ENCODE peak calls at places on chromosome 4, in six cellular contexts. F is osteoblast, O is choroid plexus epithelial cell, I is endodermal cell, M is foreskin fibroblast, T is prostate gland. H is an unnamed sample.

GRCh38 chr4:123858465-123858864 is 461.9 kb downstream of the SPRY1 start:
- DNase-seq in M (no peak), O (no peak), T (no peak), F (no peak), I (no peak), H (no peak)

GRCh38 chr4:92198711-92199110 is 105.1 kb upstream of the GRID2 start:
- DNase-seq in T (no peak), O (peak; percentile 67), M (peak; percentile 33), I (no peak), F (no peak), H (peak; percentile 60)

GRCh38 chr4:140005699-140006098 is 148.3 kb downstream of the MAML3 start:
- DNase-seq in M (no peak), F (no peak), T (no peak), O (no peak), I (no peak), H (no peak)

GRCh38 chr4:46931981-46932380 is 22.9 kb upstream of the COX7B2 start:
- DNase-seq in T (no peak), M (peak; percentile 60), O (peak; percentile 78), I (peak; percentile 81), F (no peak), H (peak; percentile 64)

GRCh38 chr4:8399298-8399697 is 41.2 kb downstream of the ACOX3 start:
- DNase-seq in T (no peak), O (no peak), F (peak; percentile 46), I (no peak), M (no peak), H (no peak)

GRCh38 chr4:36243355-36244256 is 708 bp downstream of the ARAP2 start:
- DNase-seq in M (peak; percentile 8), F (peak; percentile 65), O (peak; percentile 29), I (no peak), T (peak; percentile 27), H (peak; percentile 22)

GRCh38 chr4:183106839-183107238 is 7.8 kb downstream of the WWC2 start:
- DNase-seq in M (no peak), T (no peak), O (peak; percentile 36), I (no peak), F (no peak), H (no peak)

GRCh38 chr4:123651127-123651526 is 254.5 kb downstream of the SPRY1 start:
- DNase-seq in F (no peak), T (peak; percentile 33), O (no peak), I (no peak), M (peak; percentile 22), H (peak; percentile 55)

GRCh38 chr4:79232555-79232954 is 93.3 kb downstream of the NAA11 start:
- DNase-seq in T (no peak), M (no peak), I (no peak), O (peak; percentile 53), F (no peak), H (peak; percentile 70)

GRCh38 chr4:39279416-39279815 is 86.7 kb downstream of the RFC1 start:
- DNase-seq in O (no peak), F (no peak), M (no peak), I (no peak), T (no peak), H (no peak)

GRCh38 chr4:109434007-109434792 is 585 bp downstream of the SEC24B start:
- DNase-seq in O (peak; percentile 33), I (peak; percentile 69), T (peak; percentile 24), M (peak; percentile 61), F (peak; percentile 79), H (peak; percentile 21)

GRCh38 chr4:145799225-145799624 is 119.3 kb downstream of the C4orf51 start:
- DNase-seq in F (no peak), I (no peak), T (no peak), O (no peak), M (no peak), H (no peak)

GRCh38 chr4:182083681-182084410 is 159.4 kb upstream of the TENM3 start:
- DNase-seq in O (no peak), F (no peak), T (no peak), M (no peak), I (no peak), H (no peak)

GRCh38 chr4:56099378-56099786 is 150.6 kb downstream of the CEP135 start:
- DNase-seq in M (no peak), I (no peak), O (no peak), T (no peak), F (no peak), H (no peak)

GRCh38 chr4:3724319-3725231 is 41.6 kb upstream of the ADRA2C start:
- DNase-seq in I (peak; percentile 72), F (no peak), M (peak; percentile 9), T (no peak), O (no peak), H (no peak)

GRCh38 chr4:174318829-174319764 is 35.4 kb downstream of the CEP44 start:
- DNase-seq in M (peak; percentile 63), T (no peak), O (peak; percentile 66), I (peak; percentile 58), F (no peak), H (peak; percentile 67)

GRCh38 chr4:31674313-31674947 is 954.3 kb downstream of the PCDH7 start:
- DNase-seq in M (peak; percentile 9), F (no peak), I (peak; percentile 59), T (no peak), O (peak; percentile 49), H (peak; percentile 48)

GRCh38 chr4:126899382-126899801 is 733.4 kb upstream of the INTU start:
- DNase-seq in I (no peak), T (no peak), O (peak; percentile 77), M (peak; percentile 94), F (peak; percentile 59), H (peak; percentile 80)

GRCh38 chr4:66300336-66300934 is 630.1 kb upstream of the EPHA5 start:
- DNase-seq in O (no peak), F (peak; percentile 39), M (no peak), T (no peak), I (no peak), H (no peak)

GRCh38 chr4:162485486-162485885 is 321.7 kb upstream of the FSTL5 start:
- DNase-seq in M (peak; percentile 4), T (no peak), I (no peak), O (peak; percentile 31), F (no peak), H (no peak)

GRCh38 chr4:118941799-118942198 is 53.1 kb downstream of the SYNPO2 start:
- DNase-seq in T (no peak), F (no peak), M (peak; percentile 57), I (no peak), O (peak; percentile 26), H (peak; percentile 12)

GRCh38 chr4:42344749-42345148 is 52.5 kb upstream of the SHISA3 start:
- DNase-seq in M (no peak), O (no peak), I (no peak), F (peak; percentile 47), T (no peak), H (no peak)

GRCh38 chr4:16131293-16131692 is 47.5 kb upstream of the PROM1 start:
- DNase-seq in O (no peak), I (no peak), F (no peak), T (no peak), M (no peak), H (no peak)

GRCh38 chr4:134201216-134202098 is at the start of gene PABPC4L:
- DNase-seq in M (peak; percentile 37), F (peak; percentile 72), T (peak; percentile 73), I (peak; percentile 80), O (peak; percentile 83), H (peak; percentile 75)

GRCh38 chr4:125642645-125643044 is 327.9 kb downstream of the FAT4 start:
- DNase-seq in T (no peak), I (no peak), M (no peak), F (no peak), O (no peak), H (no peak)

GRCh38 chr4:78610546-78611214 is 59.1 kb downstream of the ANXA3 start:
- DNase-seq in M (peak; percentile 62), I (no peak), F (no peak), T (no peak), O (peak; percentile 63), H (peak; percentile 48)

GRCh38 chr4:6200011-6200921 is at the start of gene JAKMIP1:
- DNase-seq in I (peak; percentile 97), T (peak; percentile 74), F (peak; percentile 99), O (peak; percentile 52), M (peak; percentile 64), H (peak; percentile 47)

GRCh38 chr4:6198278-6198677 is 2.1 kb downstream of the JAKMIP1 start:
- DNase-seq in F (no peak), O (no peak), T (no peak), I (no peak), M (no peak), H (no peak)

GRCh38 chr4:6197433-6198174 is 2.7 kb downstream of the JAKMIP1 start:
- DNase-seq in O (no peak), I (no peak), T (no peak), F (no peak), M (no peak), H (no peak)

GRCh38 chr4:6199344-6199921 is 916 bp downstream of the JAKMIP1 start:
- DNase-seq in F (no peak), M (peak; percentile 25), T (no peak), O (no peak), I (no peak), H (no peak)

GRCh38 chr4:6198768-6199343 is 1.5 kb downstream of the JAKMIP1 start:
- DNase-seq in I (peak; percentile 94), F (no peak), O (no peak), M (peak; percentile 21), T (no peak), H (no peak)
- H3K4me3 ChIP-seq in I (peak overlapping the region; percentile 80), F (no peak overlapping the region), O (no peak overlapping the region), M (no peak overlapping the region), T (peak overlapping the region; percentile 59), H (no peak overlapping the region)

GRCh38 chr4:13647012-13647411 is 19.5 kb upstream of the BOD1L1 start:
- DNase-seq in T (no peak), I (no peak), F (no peak), O (peak; percentile 33), M (no peak), H (no peak)
- H3K4me3 ChIP-seq in T (no peak overlapping the region), I (no peak overlapping the region), F (peak overlapping the region; percentile 66), O (peak overlapping the region; percentile 38), M (no peak overlapping the region), H (peak overlapping the region; percentile 7)

GRCh38 chr4:67556426-67556825 is 2.1 kb upstream of the STAP1 start:
- DNase-seq in M (no peak), O (peak; percentile 27), I (no peak), F (no peak), T (no peak), H (peak; percentile 65)

GRCh38 chr4:67555447-67555846 is 3.1 kb upstream of the STAP1 start:
- DNase-seq in T (no peak), M (no peak), I (no peak), F (no peak), O (no peak), H (no peak)

DNA sequence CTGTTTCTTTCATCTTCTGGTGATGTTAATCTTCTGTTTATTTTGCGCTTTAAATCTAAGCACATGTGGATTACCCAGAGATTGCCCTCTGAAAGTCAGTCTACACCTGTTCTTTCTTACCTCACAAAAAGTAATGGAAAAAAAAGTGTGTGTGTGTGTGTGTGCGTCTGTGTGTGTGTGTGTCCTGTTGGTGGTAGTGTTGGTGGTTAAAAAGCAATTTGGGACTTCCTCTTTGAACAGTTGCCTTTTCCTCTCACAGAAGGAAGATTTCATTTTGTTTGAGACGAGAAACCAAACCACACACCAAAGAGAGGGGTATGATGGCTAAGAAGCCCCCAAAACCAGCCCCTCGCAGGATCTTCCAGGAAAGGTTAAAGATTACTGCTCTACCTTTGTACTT is at the start of gene STAP1:
- DNase-seq in F (no peak), I (no peak), M (no peak), O (no peak), T (no peak), H (no peak)
- H3K4me3 ChIP-seq in F (no peak within 1 kb of the TSS), I (no peak within 1 kb of the TSS), M (no peak within 1 kb of the TSS), O (no peak within 1 kb of the TSS), T (no peak within 1 kb of the TSS), H (no peak within 1 kb of the TSS)

GRCh38 chr4:152348670-152349069 is 187.2 kb downstream of the FBXW7 start:
- DNase-seq in O (no peak), T (no peak), I (no peak), F (no peak), M (no peak), H (peak; percentile 7)
- H3K4me3 ChIP-seq in O (no peak overlapping the region), T (no peak overlapping the region), I (no peak overlapping the region), F (no peak overlapping the region), M (no peak overlapping the region), H (no peak overlapping the region)

H was measured in fibroblast of pulmonary artery.